ENCODE peak calls at places on chromosomes 1 and 21, in nine cellular contexts. Y, T, U, D, C, K, E, Z and M are unnamed samples.

GRCh38 chr1:53365405-53366063 is 37.7 kb upstream of the LRP8 start:
- DNase-seq in Z (no peak), T (no peak), K (peak; percentile 17), Y (no peak), U (no peak), D (peak; percentile 42), E (peak; percentile 11), C (no peak), M (no peak)

GRCh38 chr21:44531606-44532128 is 8.3 kb downstream of the KRTAP10-1 start:
- DNase-seq in Z (peak; percentile 17), K (no peak), U (no peak), T (no peak), E (no peak), D (peak; percentile 42), Y (no peak), C (peak; percentile 30), M (no peak)

GRCh38 chr1:70319750-70320149 is 34.8 kb downstream of the ANKRD13C start:
- DNase-seq in D (no peak), U (no peak), K (no peak), C (no peak), E (peak; percentile 3), Z (no peak), T (peak; percentile 20), Y (no peak), M (no peak)

GRCh38 chr1:184883304-184883815 is 90.9 kb downstream of the NIBAN1 start:
- DNase-seq in E (no peak), C (no peak), Y (no peak), U (no peak), T (no peak), D (no peak), K (no peak), Z (no peak), M (no peak)

GRCh38 chr1:51792864-51793263 is 85.7 kb downstream of the NRDC start:
- DNase-seq in T (peak; percentile 23), U (no peak), Z (no peak), E (peak; percentile 50), D (no peak), C (no peak), Y (no peak), K (no peak), M (no peak)

GRCh38 chr1:174534789-174535188 is 87.0 kb downstream of the GPR52 start:
- DNase-seq in Y (no peak), D (no peak), Z (no peak), E (no peak), C (no peak), K (no peak), U (no peak), T (no peak), M (no peak)

GRCh38 chr1:11940260-11940921 is 5.9 kb downstream of the PLOD1 start:
- DNase-seq in U (no peak), E (peak; percentile 19), K (no peak), Z (peak; percentile 48), C (no peak), T (peak; percentile 56), Y (peak; percentile 42), D (peak; percentile 89), M (no peak)

GRCh38 chr1:39952359-39953110 is 2.4 kb upstream of the MFSD2A start:
- DNase-seq in E (peak; percentile 86), Y (no peak), Z (no peak), U (no peak), D (no peak), C (no peak), T (peak; percentile 11), K (no peak), M (no peak)

GRCh38 chr21:45029298-45029967 is 44.9 kb upstream of the ADARB1 start:
- DNase-seq in Y (no peak), E (peak; percentile 69), K (no peak), C (peak; percentile 81), T (peak; percentile 33), U (no peak), Z (peak; percentile 37), D (no peak), M (peak; percentile 50)

GRCh38 chr1:218371927-218372672 is 27.0 kb downstream of the TGFB2 start:
- DNase-seq in T (peak; percentile 86), Z (peak; percentile 36), C (no peak), U (no peak), K (no peak), Y (no peak), E (peak; percentile 84), D (no peak), M (no peak)

GRCh38 chr1:184986250-184986649 is 11.9 kb upstream of the NIBAN1 start:
- DNase-seq in E (peak; percentile 69), Y (no peak), T (peak; percentile 64), K (no peak), U (no peak), D (no peak), Z (no peak), C (no peak), M (no peak)

GRCh38 chr1:53337499-53337898 is 9.6 kb upstream of the LRP8 start:
- DNase-seq in Z (no peak), T (no peak), Y (no peak), E (no peak), U (no peak), K (peak; percentile 13), C (no peak), D (no peak), M (no peak)

GRCh38 chr1:93680121-93681094 is 1.2 kb downstream of the BCAR3 start:
- DNase-seq in T (peak; percentile 91), U (peak; percentile 83), C (peak; percentile 83), Z (peak; percentile 85), Y (peak; percentile 91), E (peak; percentile 95), K (peak; percentile 73), D (peak; percentile 74), M (peak; percentile 61)

GRCh38 chr1:19374402-19374801 is 62.3 kb downstream of the SLC66A1 start:
- DNase-seq in K (no peak), D (no peak), Y (no peak), Z (no peak), U (no peak), C (no peak), T (no peak), E (no peak), M (peak; percentile 26)

GRCh38 chr1:110524311-110525249 is 5.6 kb upstream of the KCNA10 start:
- DNase-seq in K (peak; percentile 55), C (no peak), Y (peak; percentile 24), U (peak; percentile 59), D (no peak), E (peak; percentile 68), T (peak; percentile 30), Z (no peak), M (peak; percentile 66)

GRCh38 chr1:6358757-6359567 is 34.6 kb downstream of the ACOT7 start:
- DNase-seq in T (peak; percentile 68), Z (peak; percentile 27), K (no peak), E (peak; percentile 80), Y (peak; percentile 58), U (peak; percentile 29), C (no peak), D (no peak), M (no peak)

GRCh38 chr1:39615086-39615662 is 24.3 kb downstream of the HEYL start:
- DNase-seq in C (no peak), K (no peak), Y (no peak), D (no peak), E (no peak), U (no peak), Z (no peak), T (no peak), M (no peak)

GRCh38 chr1:204466416-204467405 is 27.9 kb downstream of the PIK3C2B start:
- DNase-seq in U (no peak), E (no peak), Z (peak; percentile 81), K (no peak), T (no peak), Y (no peak), D (no peak), C (peak; percentile 80), M (no peak)

GRCh38 chr1:61131716-61132115 is 49.4 kb downstream of the NFIA start:
- DNase-seq in T (peak; percentile 71), Z (no peak), K (no peak), C (no peak), Y (no peak), E (peak; percentile 71), D (no peak), U (no peak), M (no peak)

DNA sequence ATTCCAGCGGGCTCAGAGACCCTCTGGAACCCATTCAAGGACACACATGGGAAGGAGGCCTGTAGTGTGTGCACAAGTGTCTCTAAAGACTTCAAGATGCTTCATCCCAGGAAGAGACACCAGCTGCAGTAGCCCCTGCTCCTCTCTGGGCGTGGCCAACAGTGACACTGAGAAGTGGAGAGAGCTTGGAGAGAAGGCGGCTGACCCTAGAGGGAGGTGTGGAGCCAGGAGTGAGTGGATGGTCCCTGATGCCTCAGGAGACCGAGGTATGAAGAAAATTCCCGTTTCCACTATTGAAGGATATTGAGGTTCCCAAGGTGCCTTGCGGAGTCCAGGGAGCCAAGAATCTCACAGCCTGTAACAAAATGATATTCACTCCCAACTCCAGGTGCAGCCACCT is 14.9 kb upstream of the TNNI1 start:
- DNase-seq in C (no peak), T (no peak), Z (no peak), E (no peak), Y (no peak), U (no peak), D (no peak), K (no peak), M (no peak)
- TF ChIP-seq CTCF in C (no peak), T (no peak), Z (no peak), E (peak; percentile 20), Y (no peak), U (no peak), D (no peak), K (no peak), M (no peak)

GRCh38 chr1:155250633-155251449 is 4.4 kb downstream of the ENTREP3 start:
- DNase-seq in E (peak; percentile 94), Y (peak; percentile 95), Z (peak; percentile 93), D (peak; percentile 93), C (peak; percentile 96), U (peak; percentile 97), T (peak; percentile 92), K (peak; percentile 99), M (peak; percentile 99)
- TF ChIP-seq CTCF in E (peak; percentile 100), Y (peak; percentile 100), Z (peak; percentile 100), D (peak; percentile 100), C (peak; percentile 99), U (peak; percentile 100), T (peak; percentile 99), K (peak; percentile 94), M (peak; percentile 100)

DNA sequence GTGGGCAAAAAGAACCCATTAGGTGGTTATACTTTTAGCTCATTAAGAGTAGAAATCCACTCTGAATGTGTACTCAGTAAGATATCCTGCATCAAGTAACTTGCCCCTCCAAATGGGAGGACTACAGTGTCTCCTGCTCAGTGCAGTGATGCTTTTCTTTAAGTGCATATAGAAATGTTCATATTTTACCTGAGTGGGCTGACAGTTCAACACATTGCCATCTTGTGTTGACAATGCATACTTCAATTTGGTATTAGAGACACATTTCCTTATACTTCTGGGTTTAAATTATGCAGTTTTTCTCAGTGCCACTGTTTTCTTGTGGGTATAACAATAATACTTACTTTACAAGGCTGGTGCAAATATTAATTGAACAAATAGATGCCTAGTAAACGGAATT is 318.6 kb upstream of the TMPRSS15 start:
- DNase-seq in Y (no peak), D (no peak), E (no peak), K (no peak), T (no peak), Z (no peak), U (no peak), C (no peak), M (no peak)
- TF ChIP-seq CTCF in Y (no peak), D (no peak), E (no peak), K (no peak), T (no peak), Z (no peak), U (no peak), C (no peak), M (no peak)

DNA sequence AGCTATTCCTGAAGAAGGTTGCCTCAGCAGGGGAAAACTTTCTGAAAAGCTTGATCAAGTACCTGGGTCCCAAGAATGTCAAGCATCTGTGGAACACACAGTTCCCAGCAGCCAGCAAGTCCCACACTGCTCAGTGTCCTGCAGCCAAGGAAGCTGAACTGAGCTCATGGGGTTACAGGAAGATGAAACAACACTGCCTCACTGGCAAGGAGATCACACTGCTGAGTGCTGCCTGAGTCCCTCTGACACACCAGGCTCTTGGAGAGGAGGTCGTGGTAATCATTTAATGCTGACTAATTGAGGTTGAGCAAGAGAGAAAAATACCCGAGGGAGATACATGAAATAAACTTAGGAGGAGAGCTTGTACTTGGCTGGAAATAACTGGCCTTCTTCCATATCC is 75.2 kb downstream of the MPZL1 start:
- DNase-seq in C (peak; percentile 83), E (peak; percentile 99), T (peak; percentile 99), Z (peak; percentile 89), D (no peak), U (no peak), Y (no peak), K (no peak), M (no peak)
- TF ChIP-seq CTCF in C (no peak), E (peak; percentile 13), T (no peak), Z (no peak), D (no peak), U (no peak), Y (no peak), K (no peak), M (no peak)